ENCODE peak calls at places on chromosomes 4 and X, in nine cellular contexts. C, A, D, E, L, H, P, U and Y are unnamed samples.

GRCh38 chrX:151873096-151873495 is 39.6 kb upstream of the MAGEA4 start:
- DNase-seq in C (peak; percentile 9), A (no peak), D (no peak), E (no peak), L (peak; percentile 27), H (no peak), P (no peak), U (peak; percentile 51), Y (no peak)

GRCh38 chr4:186606593-186606992 is 51.2 kb upstream of the MTNR1A start:
- DNase-seq in C (peak; percentile 88), A (no peak), D (no peak), E (no peak), L (no peak), H (no peak), P (no peak), U (peak; percentile 51), Y (no peak)

GRCh38 chrX:45353462-45353861 is 152.8 kb upstream of the DIPK2B start:
- DNase-seq in C (peak; percentile 75), A (no peak), D (no peak), E (no peak), L (no peak), H (no peak), P (no peak), U (peak; percentile 61), Y (no peak)

GRCh38 chrX:19682712-19683331 is 167.5 kb upstream of the MAP3K15 start:
- DNase-seq in C (peak; percentile 88), A (no peak), D (peak; percentile 71), E (peak; percentile 70), L (peak; percentile 76), H (peak; percentile 55), P (no peak), U (peak; percentile 92), Y (peak; percentile 82)

GRCh38 chr4:37648084-37648817 is 37.9 kb downstream of the RELL1 start:
- DNase-seq in C (peak; percentile 92), A (peak; percentile 58), D (peak; percentile 15), E (peak; percentile 75), L (peak; percentile 94), H (no peak), P (peak; percentile 87), U (peak; percentile 91), Y (peak; percentile 94)

GRCh38 chrX:46328133-46328532 is 217.1 kb downstream of the ZNF674 start:
- DNase-seq in C (no peak), A (no peak), D (no peak), E (no peak), L (no peak), H (no peak), P (no peak), U (no peak), Y (no peak)

GRCh38 chr4:6221296-6221850 is 21.0 kb upstream of the JAKMIP1 start:
- DNase-seq in C (no peak), A (no peak), D (no peak), E (no peak), L (no peak), H (peak; percentile 25), P (no peak), U (no peak), Y (no peak)

GRCh38 chr4:77172336-77172735 is 15.3 kb downstream of the CCNG2 start:
- DNase-seq in C (peak; percentile 62), A (no peak), D (no peak), E (no peak), L (no peak), H (no peak), P (peak; percentile 72), U (peak; percentile 91), Y (peak; percentile 41)

GRCh38 chr4:105765690-105766407 is 57.3 kb downstream of the GSTCD start:
- DNase-seq in C (peak; percentile 90), A (peak; percentile 0), D (no peak), E (peak; percentile 18), L (peak; percentile 83), H (no peak), P (peak; percentile 43), U (peak; percentile 82), Y (peak; percentile 91)

GRCh38 chrX:45935408-45935807 is 609.8 kb downstream of the ZNF674 start:
- DNase-seq in C (no peak), A (no peak), D (no peak), E (no peak), L (no peak), H (no peak), P (no peak), U (no peak), Y (no peak)

GRCh38 chr4:98006060-98006459 is 137.2 kb downstream of the STPG2 start:
- DNase-seq in C (no peak), A (no peak), D (no peak), E (no peak), L (no peak), H (no peak), P (no peak), U (no peak), Y (no peak)

GRCh38 chr4:158428242-158428641 is 93.4 kb upstream of the RXFP1 start:
- DNase-seq in C (no peak), A (no peak), D (no peak), E (no peak), L (no peak), H (no peak), P (no peak), U (no peak), Y (peak; percentile 10)

GRCh38 chr4:140609548-140610425 is 41.0 kb upstream of the UCP1 start:
- DNase-seq in C (peak; percentile 41), A (peak; percentile 55), D (peak; percentile 68), E (no peak), L (peak; percentile 77), H (no peak), P (peak; percentile 52), U (peak; percentile 77), Y (peak; percentile 38)

GRCh38 chr4:76723373-76723772 is 174.6 kb downstream of the SOWAHB start:
- DNase-seq in C (peak; percentile 38), A (no peak), D (no peak), E (no peak), L (no peak), H (no peak), P (peak; percentile 10), U (no peak), Y (no peak)

GRCh38 chr4:68597489-68597888 is 21.4 kb upstream of the UGT2B17 start:
- DNase-seq in C (no peak), A (no peak), D (no peak), E (no peak), L (no peak), H (no peak), P (no peak), U (no peak), Y (no peak)

GRCh38 chr4:122329876-122330595 is 48.8 kb upstream of the ADAD1 start:
- DNase-seq in C (no peak), A (no peak), D (no peak), E (no peak), L (peak; percentile 6), H (no peak), P (no peak), U (peak; percentile 67), Y (no peak)

GRCh38 chrX:18649498-18649951 is 22.4 kb downstream of the RS1 start:
- DNase-seq in C (no peak), A (no peak), D (no peak), E (no peak), L (no peak), H (no peak), P (no peak), U (peak; percentile 32), Y (no peak)

GRCh38 chr4:7197910-7198309 is 5.6 kb downstream of the SORCS2 start:
- DNase-seq in C (peak; percentile 18), A (no peak), D (no peak), E (no peak), L (no peak), H (no peak), P (no peak), U (no peak), Y (no peak)

GRCh38 chrX:47179928-47180255 is 13.7 kb upstream of the UBA1 start:
- DNase-seq in C (no peak), A (no peak), D (no peak), E (no peak), L (no peak), H (no peak), P (no peak), U (no peak), Y (no peak)

GRCh38 chr4:25303578-25303977 is 9.0 kb upstream of the ZCCHC4 start:
- DNase-seq in C (no peak), A (no peak), D (no peak), E (no peak), L (no peak), H (no peak), P (no peak), U (no peak), Y (no peak)

GRCh38 chr4:14646831-14647230 is 355.4 kb upstream of the CPEB2 start:
- DNase-seq in C (peak; percentile 60), A (no peak), D (no peak), E (no peak), L (no peak), H (no peak), P (no peak), U (peak; percentile 28), Y (peak; percentile 58)

GRCh38 chr4:10673817-10674369 is 10.7 kb downstream of the CLNK start:
- DNase-seq in C (no peak), A (no peak), D (no peak), E (no peak), L (no peak), H (no peak), P (no peak), U (no peak), Y (no peak)

GRCh38 chr4:159298502-159298901 is 195.6 kb downstream of the RAPGEF2 start:
- DNase-seq in C (peak; percentile 7), A (no peak), D (no peak), E (no peak), L (no peak), H (no peak), P (peak; percentile 46), U (peak; percentile 74), Y (peak; percentile 5)

GRCh38 chrX:152893631-152894610 is 3.9 kb upstream of the ZNF185 start:
- DNase-seq in C (no peak), A (no peak), D (no peak), E (no peak), L (no peak), H (no peak), P (no peak), U (no peak), Y (peak; percentile 18)

GRCh38 chr4:176193126-176193525 is 2.3 kb downstream of the SPATA4 start:
- DNase-seq in C (no peak), A (no peak), D (no peak), E (no peak), L (peak; percentile 47), H (no peak), P (no peak), U (peak; percentile 11), Y (no peak)

GRCh38 chrX:129686422-129686948 is 31.7 kb upstream of the APLN start:
- DNase-seq in C (no peak), A (no peak), D (no peak), E (peak; percentile 64), L (no peak), H (peak; percentile 7), P (no peak), U (no peak), Y (no peak)

GRCh38 chr4:15451866-15452765 is 17.6 kb upstream of the CC2D2A start:
- DNase-seq in C (peak; percentile 92), A (peak; percentile 21), D (no peak), E (no peak), L (no peak), H (no peak), P (peak; percentile 90), U (peak; percentile 94), Y (peak; percentile 75)

GRCh38 chr4:87949961-87950360 is 25.6 kb upstream of the SPP1 start:
- DNase-seq in C (peak; percentile 56), A (no peak), D (no peak), E (no peak), L (peak; percentile 82), H (no peak), P (peak; percentile 56), U (peak; percentile 51), Y (peak; percentile 65)

GRCh38 chr4:24778427-24779225 is 16.7 kb upstream of the SOD3 start:
- DNase-seq in C (peak; percentile 97), A (no peak), D (no peak), E (peak; percentile 35), L (no peak), H (no peak), P (no peak), U (peak; percentile 31), Y (peak; percentile 75)